ENCODE peak calls at places on chromosome 20, in ten cellular contexts. L is brain microvascular endothelial cell, P is left ventricle myocardium inferior, M is DND-41, D is right atrium auricular region, T is right lobe of liver, K is fibroblast of mammary gland, N is EL, U is spleen, F is LoVo. V is an unnamed sample.

GRCh38 chr20:10541668-10542411 is 106.7 kb downstream of the SLX4IP start:
- DNase-seq in L (no peak), P (no peak), M (no peak), D (no peak), T (no peak), K (no peak), N (no peak), U (no peak), F (peak), V (no peak)

GRCh38 chr20:16844406-16844805 is 96.2 kb downstream of the OTOR start:
- DNase-seq in L (no peak), P (no peak), M (no peak), D (no peak), T (no peak), K (no peak), N (no peak), U (no peak), F (no peak), V (no peak)

GRCh38 chr20:45404438-45404837 is 3.7 kb upstream of the DBNDD2 start:
- DNase-seq in L (no peak), P (no peak), M (no peak), D (no peak), T (no peak), K (no peak), N (no peak), U (no peak), F (no peak), V (no peak)

GRCh38 chr20:22771706-22772105 is 187.3 kb upstream of the FOXA2 start:
- DNase-seq in L (no peak), P (no peak), M (no peak), D (no peak), T (no peak), K (no peak), N (no peak), U (no peak), F (no peak), V (no peak)

GRCh38 chr20:1888796-1889463 is 6.3 kb upstream of the SIRPA start:
- DNase-seq in L (no peak), P (no peak), M (no peak), D (no peak), T (peak), K (peak), N (peak), U (peak), F (no peak), V (no peak)

GRCh38 chr20:62088258-62089127 is 22.8 kb upstream of the TAF4 start:
- DNase-seq in L (peak), P (no peak), M (no peak), D (no peak), T (no peak), K (peak), N (peak), U (peak), F (peak), V (no peak)

GRCh38 chr20:9161308-9161707 is 92.4 kb downstream of the PLCB4 start:
- DNase-seq in L (no peak), P (no peak), M (no peak), D (no peak), T (no peak), K (no peak), N (no peak), U (no peak), F (no peak), V (no peak)

GRCh38 chr20:34579936-34580587 is 21.5 kb downstream of the MAP1LC3A start:
- DNase-seq in L (no peak), P (no peak), M (no peak), D (no peak), T (no peak), K (no peak), N (peak), U (no peak), F (peak), V (peak)

GRCh38 chr20:47585087-47585747 is 83.5 kb downstream of the NCOA3 start:
- DNase-seq in L (no peak), P (no peak), M (no peak), D (no peak), T (no peak), K (peak), N (no peak), U (no peak), F (no peak), V (no peak)

GRCh38 chr20:25686081-25687077 is 10.3 kb downstream of the ZNF337 start:
- DNase-seq in L (no peak), P (no peak), M (peak), D (no peak), T (no peak), K (no peak), N (no peak), U (peak), F (no peak), V (no peak)

GRCh38 chr20:35629432-35630145 is 14.0 kb downstream of the SPAG4 start:
- DNase-seq in L (no peak), P (no peak), M (no peak), D (no peak), T (no peak), K (no peak), N (no peak), U (no peak), F (no peak), V (peak)

GRCh38 chr20:14582855-14583254 is 245.4 kb upstream of the FLRT3 start:
- DNase-seq in L (no peak), P (no peak), M (peak), D (no peak), T (no peak), K (peak), N (peak), U (no peak), F (no peak), V (no peak)

GRCh38 chr20:16284385-16285100 is 288.7 kb downstream of the KIF16B start:
- DNase-seq in L (no peak), P (no peak), M (no peak), D (no peak), T (no peak), K (no peak), N (no peak), U (no peak), F (no peak), V (no peak)

GRCh38 chr20:49814057-49814675 is 1.5 kb downstream of the SLC9A8 start:
- DNase-seq in L (no peak), P (no peak), M (no peak), D (no peak), T (no peak), K (peak), N (no peak), U (no peak), F (no peak), V (peak)

GRCh38 chr20:21090112-21090737 is 15.9 kb downstream of the LINC00237 start:
- DNase-seq in L (no peak), P (no peak), M (no peak), D (no peak), T (no peak), K (no peak), N (no peak), U (no peak), F (no peak), V (no peak)

GRCh38 chr20:36086767-36087166 is 67.8 kb upstream of the EPB41L1 start:
- DNase-seq in L (no peak), P (no peak), M (no peak), D (no peak), T (no peak), K (no peak), N (no peak), U (no peak), F (peak), V (no peak)

GRCh38 chr20:19947611-19948264 is 69.4 kb upstream of the NAA20 start:
- DNase-seq in L (peak), P (no peak), M (no peak), D (no peak), T (no peak), K (peak), N (peak), U (no peak), F (no peak), V (no peak)

GRCh38 chr20:31604567-31605030 is 490 bp upstream of the ID1 start:
- DNase-seq in L (no peak), P (no peak), M (no peak), D (no peak), T (no peak), K (no peak), N (no peak), U (no peak), F (no peak), V (no peak)

GRCh38 chr20:22963581-22963980 is 71.5 kb upstream of the SSTR4 start:
- DNase-seq in L (no peak), P (no peak), M (no peak), D (no peak), T (no peak), K (no peak), N (no peak), U (no peak), F (no peak), V (no peak)

GRCh38 chr20:3218307-3218988 is 9.2 kb downstream of the ITPA start:
- DNase-seq in L (no peak), P (peak), M (peak), D (no peak), T (peak), K (peak), N (peak), U (peak), F (no peak), V (peak)

GRCh38 chr20:3749689-3750639 is 17.5 kb downstream of the HSPA12B start:
- DNase-seq in L (no peak), P (no peak), M (no peak), D (no peak), T (no peak), K (no peak), N (no peak), U (peak), F (no peak), V (no peak)

GRCh38 chr20:33311011-33311410 is 28.0 kb downstream of the BPIFB1 start:
- DNase-seq in L (no peak), P (no peak), M (no peak), D (no peak), T (no peak), K (no peak), N (no peak), U (no peak), F (no peak), V (no peak)

GRCh38 chr20:43583982-43584432 is 6.7 kb upstream of the IFT52 start:
- DNase-seq in L (peak), P (peak), M (peak), D (peak), T (peak), K (peak), N (peak), U (peak), F (peak), V (peak)

GRCh38 chr20:62235777-62236157 is 2.6 kb upstream of the OSBPL2 start:
- DNase-seq in L (no peak), P (no peak), M (no peak), D (no peak), T (no peak), K (no peak), N (no peak), U (no peak), F (no peak), V (no peak)

GRCh38 chr20:24598346-24598745 is 128.9 kb downstream of the SYNDIG1 start:
- DNase-seq in L (no peak), P (no peak), M (no peak), D (no peak), T (no peak), K (no peak), N (no peak), U (no peak), F (no peak), V (no peak)

GRCh38 chr20:32433311-32434021 is 75.3 kb downstream of the ASXL1 start:
- DNase-seq in L (no peak), P (no peak), M (no peak), D (no peak), T (no peak), K (no peak), N (no peak), U (no peak), F (no peak), V (no peak)

GRCh38 chr20:62475027-62475818 is 572 bp downstream of the GATA5 start:
- DNase-seq in L (no peak), P (no peak), M (no peak), D (no peak), T (no peak), K (no peak), N (no peak), U (no peak), F (no peak), V (no peak)